ENCODE peak calls at places on chromosome 16, in four cellular contexts. One of them, this sample, is unnamed.

GRCh38 chr16:23838485-23839142 is 2.8 kb downstream of the PRKCB start:
- DNase-seq in SK-N-SH: no peak
- DNase-seq in HepG2: no peak
- DNase-seq in K562: no peak
- DNase-seq in this sample: no peak

GRCh38 chr16:56909484-56910113 is 22.3 kb upstream of the HERPUD1 start:
- DNase-seq in SK-N-SH: peak; percentile 49
- DNase-seq in HepG2: no peak
- DNase-seq in K562: no peak
- DNase-seq in this sample: no peak

GRCh38 chr16:87233928-87234327 is 83.3 kb downstream of the C16orf95 start:
- DNase-seq in SK-N-SH: no peak
- DNase-seq in HepG2: peak; percentile 23
- DNase-seq in K562: peak; percentile 25
- DNase-seq in this sample: no peak

GRCh38 chr16:17397499-17397891 is 73.3 kb downstream of the XYLT1 start:
- DNase-seq in SK-N-SH: peak; percentile 59
- DNase-seq in HepG2: peak; percentile 61
- DNase-seq in K562: peak; percentile 42
- DNase-seq in this sample: no peak

GRCh38 chr16:50559342-50559741 is 11.1 kb downstream of the NKD1 start:
- DNase-seq in SK-N-SH: no peak
- DNase-seq in HepG2: no peak
- DNase-seq in K562: no peak
- DNase-seq in this sample: no peak

GRCh38 chr16:55501549-55502322 is 7.1 kb upstream of the LPCAT2 start:
- DNase-seq in SK-N-SH: peak; percentile 60
- DNase-seq in HepG2: no peak
- DNase-seq in K562: peak; percentile 36
- DNase-seq in this sample: no peak

GRCh38 chr16:2151188-2152091 is 3.0 kb downstream of the RAB26 start:
- DNase-seq in SK-N-SH: no peak
- DNase-seq in HepG2: no peak
- DNase-seq in K562: peak; percentile 28
- DNase-seq in this sample: no peak

GRCh38 chr16:65059421-65059980 is 62.4 kb downstream of the CDH11 start:
- DNase-seq in SK-N-SH: no peak
- DNase-seq in HepG2: no peak
- DNase-seq in K562: no peak
- DNase-seq in this sample: no peak

GRCh38 chr16:82452002-82452741 is 174.6 kb upstream of the CDH13 start:
- DNase-seq in SK-N-SH: no peak
- DNase-seq in HepG2: no peak
- DNase-seq in K562: no peak
- DNase-seq in this sample: no peak

GRCh38 chr16:11134722-11135121 is 121.3 kb downstream of the SOCS1 start:
- DNase-seq in SK-N-SH: no peak
- DNase-seq in HepG2: no peak
- DNase-seq in K562: no peak
- DNase-seq in this sample: no peak

GRCh38 chr16:456891-457483 is 31.5 kb downstream of the RAB11FIP3 start:
- DNase-seq in SK-N-SH: peak; percentile 38
- DNase-seq in HepG2: no peak
- DNase-seq in K562: no peak
- DNase-seq in this sample: no peak

GRCh38 chr16:50683689-50684374 is 2.7 kb upstream of the SNX20 start:
- DNase-seq in SK-N-SH: no peak
- DNase-seq in HepG2: no peak
- DNase-seq in K562: no peak
- DNase-seq in this sample: no peak

GRCh38 chr16:24686678-24687077 is 42.8 kb upstream of the TNRC6A start:
- DNase-seq in SK-N-SH: no peak
- DNase-seq in HepG2: no peak
- DNase-seq in K562: no peak
- DNase-seq in this sample: no peak

GRCh38 chr16:23865853-23866252 is 30.1 kb downstream of the PRKCB start:
- DNase-seq in SK-N-SH: no peak
- DNase-seq in HepG2: no peak
- DNase-seq in K562: no peak
- DNase-seq in this sample: no peak

GRCh38 chr16:25988089-25988488 is 296.3 kb downstream of the HS3ST4 start:
- DNase-seq in SK-N-SH: no peak
- DNase-seq in HepG2: no peak
- DNase-seq in K562: no peak
- DNase-seq in this sample: no peak

GRCh38 chr16:70437017-70437581 is 1.8 kb downstream of the ST3GAL2 start:
- DNase-seq in SK-N-SH: peak; percentile 47
- DNase-seq in HepG2: peak; percentile 57
- DNase-seq in K562: peak; percentile 83
- DNase-seq in this sample: no peak

GRCh38 chr16:668519-669171 is 713 bp downstream of the RHOT2 start:
- DNase-seq in SK-N-SH: peak; percentile 51
- DNase-seq in HepG2: no peak
- DNase-seq in K562: peak; percentile 12
- DNase-seq in this sample: no peak

GRCh38 chr16:56933828-56934598 is 2.1 kb downstream of the HERPUD1 start:
- DNase-seq in SK-N-SH: no peak
- DNase-seq in HepG2: no peak
- DNase-seq in K562: no peak
- DNase-seq in this sample: no peak

GRCh38 chr16:68375801-68376536 is 65.2 kb downstream of the PRMT7 start:
- DNase-seq in SK-N-SH: no peak
- DNase-seq in HepG2: no peak
- DNase-seq in K562: no peak
- DNase-seq in this sample: no peak

GRCh38 chr16:27795992-27796614 is 246.2 kb downstream of the KATNIP start:
- DNase-seq in SK-N-SH: no peak
- DNase-seq in HepG2: peak; percentile 51
- DNase-seq in K562: peak; percentile 35
- DNase-seq in this sample: peak; percentile 4

GRCh38 chr16:2969545-2970521 is 685 bp downstream of the PAQR4 start:
- DNase-seq in SK-N-SH: peak; percentile 85
- DNase-seq in HepG2: peak; percentile 66
- DNase-seq in K562: peak; percentile 85
- DNase-seq in this sample: no peak

GRCh38 chr16:77227745-77228144 is 28.5 kb downstream of the SYCE1L start:
- DNase-seq in SK-N-SH: no peak
- DNase-seq in HepG2: no peak
- DNase-seq in K562: no peak
- DNase-seq in this sample: no peak

GRCh38 chr16:12436201-12436657 is 367.5 kb downstream of the CPPED1 start:
- DNase-seq in SK-N-SH: no peak
- DNase-seq in HepG2: no peak
- DNase-seq in K562: no peak
- DNase-seq in this sample: no peak

GRCh38 chr16:77782694-77783093 is 5.7 kb upstream of the VAT1L start:
- DNase-seq in SK-N-SH: peak; percentile 31
- DNase-seq in HepG2: peak; percentile 49
- DNase-seq in K562: no peak
- DNase-seq in this sample: peak; percentile 7

GRCh38 chr16:11333696-11334095 is 11.6 kb upstream of the RMI2 start:
- DNase-seq in SK-N-SH: no peak
- DNase-seq in HepG2: no peak
- DNase-seq in K562: no peak
- DNase-seq in this sample: no peak

GRCh38 chr16:24589997-24590396 is 50.6 kb downstream of the RBBP6 start:
- DNase-seq in SK-N-SH: no peak
- DNase-seq in HepG2: no peak
- DNase-seq in K562: no peak
- DNase-seq in this sample: no peak

GRCh38 chr16:6122401-6122800 is 1024.8 kb upstream of the EEF2KMT start:
- DNase-seq in SK-N-SH: no peak
- DNase-seq in HepG2: no peak
- DNase-seq in K562: no peak
- DNase-seq in this sample: no peak

GRCh38 chr16:87604572-87605135 is 2.3 kb downstream of the JPH3 start:
- DNase-seq in SK-N-SH: peak; percentile 85
- DNase-seq in HepG2: no peak
- DNase-seq in K562: no peak
- DNase-seq in this sample: no peak

GRCh38 chr16:24667244-24667764 is 62.1 kb upstream of the TNRC6A start:
- DNase-seq in SK-N-SH: no peak
- DNase-seq in HepG2: no peak
- DNase-seq in K562: no peak
- DNase-seq in this sample: no peak

GRCh38 chr16:68640972-68641371 is 4.1 kb upstream of the CDH3 start:
- DNase-seq in SK-N-SH: no peak
- DNase-seq in HepG2: no peak
- DNase-seq in K562: no peak
- DNase-seq in this sample: no peak

GRCh38 chr16:10584956-10585561 is 4.7 kb upstream of the EMP2 start:
- DNase-seq in SK-N-SH: no peak
- DNase-seq in HepG2: no peak
- DNase-seq in K562: no peak
- DNase-seq in this sample: no peak

GRCh38 chr16:76768316-76768715 is 422.7 kb upstream of the MON1B start:
- DNase-seq in SK-N-SH: no peak
- DNase-seq in HepG2: no peak
- DNase-seq in K562: no peak
- DNase-seq in this sample: no peak

GRCh38 chr16:78227855-78228254 is 128.4 kb downstream of the WWOX start:
- DNase-seq in SK-N-SH: peak; percentile 49
- DNase-seq in HepG2: peak; percentile 74
- DNase-seq in K562: peak; percentile 17
- DNase-seq in this sample: no peak

GRCh38 chr16:65845466-65846209 is 520.9 kb upstream of the CDH5 start:
- DNase-seq in SK-N-SH: no peak
- DNase-seq in HepG2: no peak
- DNase-seq in K562: no peak
- DNase-seq in this sample: no peak

GRCh38 chr16:69867796-69868565 is 83.2 kb upstream of the CLEC18A start:
- DNase-seq in SK-N-SH: no peak
- DNase-seq in HepG2: no peak
- DNase-seq in K562: no peak
- DNase-seq in this sample: no peak

GRCh38 chr16:345686-346231 is 6.8 kb downstream of the AXIN1 start:
- DNase-seq in SK-N-SH: no peak
- DNase-seq in HepG2: no peak
- DNase-seq in K562: no peak
- DNase-seq in this sample: no peak

GRCh38 chr16:75351183-75351582 is 82.1 kb downstream of the CFDP1 start:
- DNase-seq in SK-N-SH: peak; percentile 27
- DNase-seq in HepG2: no peak
- DNase-seq in K562: no peak
- DNase-seq in this sample: no peak
- TF ChIP-seq SIN3A in SK-N-SH: no peak
- TF ChIP-seq SIN3A in HepG2: no peak
- TF ChIP-seq SIN3A in K562: no peak
- TF ChIP-seq SIN3A in this sample: no peak

DNA sequence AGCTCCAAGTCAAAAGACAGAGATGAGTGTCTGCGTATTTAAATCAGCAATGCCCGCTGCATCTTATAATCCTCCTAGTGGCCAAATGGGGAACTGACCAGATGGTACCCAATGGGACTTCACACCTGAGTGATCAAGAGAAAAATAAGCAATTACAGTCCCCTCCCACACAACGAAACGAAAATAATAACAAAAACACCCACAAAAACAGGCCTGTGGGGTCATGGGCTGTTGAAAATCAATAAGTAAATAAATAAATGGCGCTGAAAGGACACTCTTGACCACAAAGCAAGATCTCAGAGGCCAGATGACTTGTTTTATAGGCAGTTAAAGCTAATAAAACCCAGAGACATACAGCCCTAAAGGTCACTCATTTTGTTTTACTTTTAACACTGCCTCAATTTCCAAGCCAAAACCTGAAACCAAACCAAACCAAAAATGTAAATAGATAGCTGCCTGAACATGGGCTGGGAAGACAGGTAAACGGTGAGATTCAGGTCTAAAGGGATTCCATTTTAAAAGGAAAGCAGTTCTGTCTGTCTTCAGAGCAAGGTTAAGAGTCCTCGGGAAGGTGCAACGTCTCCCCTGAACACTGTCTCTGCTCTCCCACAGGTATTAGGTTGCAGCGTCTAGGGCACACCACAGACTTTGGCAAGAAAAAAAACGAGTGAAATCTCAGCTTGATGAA is 1.3 kb downstream of the ZNF821 start:
- DNase-seq in SK-N-SH: peak; percentile 77
- DNase-seq in HepG2: peak; percentile 74
- DNase-seq in K562: peak; percentile 70
- DNase-seq in this sample: peak; percentile 72
- H3K9ac ChIP-seq in SK-N-SH: peak overlapping the region; percentile 91
- H3K9ac ChIP-seq in HepG2: peak overlapping the region; percentile 81
- H3K9ac ChIP-seq in K562: peak overlapping the region; percentile 98
- H3K9ac ChIP-seq in this sample: peak overlapping the region; percentile 64

GRCh38 chr16:19776565-19776964 is 58.5 kb downstream of the IQCK start:
- DNase-seq in SK-N-SH: no peak
- DNase-seq in HepG2: no peak
- DNase-seq in K562: no peak
- DNase-seq in this sample: no peak

GRCh38 chr16:19776147-19776546 is 58.1 kb downstream of the IQCK start:
- DNase-seq in SK-N-SH: no peak
- DNase-seq in HepG2: no peak
- DNase-seq in K562: no peak
- DNase-seq in this sample: no peak

GRCh38 chr16:19781196-19781595 is 63.1 kb downstream of the IQCK start:
- DNase-seq in SK-N-SH: no peak
- DNase-seq in HepG2: no peak
- DNase-seq in K562: no peak
- DNase-seq in this sample: no peak

GRCh38 chr16:19774024-19774423 is 56.0 kb downstream of the IQCK start:
- DNase-seq in SK-N-SH: no peak
- DNase-seq in HepG2: no peak
- DNase-seq in K562: no peak
- DNase-seq in this sample: no peak

GRCh38 chr16:19777061-19777460 is 59.0 kb downstream of the IQCK start:
- DNase-seq in SK-N-SH: no peak
- DNase-seq in HepG2: no peak
- DNase-seq in K562: no peak
- DNase-seq in this sample: no peak
- TF ChIP-seq ELF1 in SK-N-SH: no peak
- TF ChIP-seq ELF1 in HepG2: no peak
- TF ChIP-seq ELF1 in K562: no peak
- TF ChIP-seq ELF1 in this sample: no peak

DNA sequence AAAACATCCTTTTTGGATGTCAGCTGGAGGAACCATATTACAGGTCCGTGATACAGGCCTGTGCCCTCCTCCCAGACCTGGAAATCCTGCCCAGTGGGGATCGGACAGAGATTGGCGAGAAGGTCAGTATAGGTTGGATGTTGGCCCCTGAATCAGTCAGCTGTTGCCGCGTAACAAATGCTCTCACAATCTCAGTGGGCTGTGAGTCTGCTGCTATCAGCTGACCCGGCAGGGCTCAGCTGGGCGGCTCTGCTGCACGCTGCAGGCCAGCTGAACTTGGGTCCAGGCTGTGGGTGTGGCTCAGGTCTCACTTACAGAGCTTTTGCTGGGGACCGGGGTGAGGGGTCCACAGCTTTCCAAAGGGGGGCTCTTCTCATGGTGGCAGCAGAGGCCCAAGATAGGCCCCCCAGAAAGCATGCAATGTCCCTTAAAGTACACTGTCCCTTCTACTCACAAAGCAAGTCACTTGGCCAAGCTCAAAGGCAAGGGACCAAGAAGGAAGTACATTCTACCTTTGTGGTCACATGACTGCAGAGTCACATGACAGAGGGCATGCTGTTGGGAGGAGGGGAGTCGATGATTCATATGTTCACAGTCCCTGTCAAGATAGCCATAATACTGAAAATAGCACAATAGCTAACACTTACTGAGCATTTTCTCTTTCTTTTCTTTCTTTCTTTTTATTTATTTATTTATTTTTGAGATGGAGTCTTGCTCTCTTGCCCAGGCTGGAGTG is 134.2 kb downstream of the ABCC1 start:
- DNase-seq in SK-N-SH: no peak
- DNase-seq in HepG2: peak; percentile 61
- DNase-seq in K562: peak; percentile 59
- DNase-seq in this sample: peak; percentile 18
- TF ChIP-seq SIN3A in SK-N-SH: no peak
- TF ChIP-seq SIN3A in HepG2: no peak
- TF ChIP-seq SIN3A in K562: peak; percentile 67
- TF ChIP-seq SIN3A in this sample: no peak